ENCODE peak calls at places on chromosomes 11 and 22, in seven cellular contexts. Y is GDM1; K is HCT116; S is HFF-Myc; I is stimulated activated naive CD4-positive, alpha-beta T cell; B is activated naive CD8-positive, alpha-beta T cell treated with anti-CD3 and anti-CD28 coated beads, Interleukin-2, amount 50 U/mL, for 24 hours; C is NB4. R is an unnamed sample.

GRCh38 chr11:65305501-65306268 is 9.0 kb upstream of the CDC42EP2 start:
- DNase-seq in S (no peak), B (no peak), Y (no peak), C (no peak), K (no peak), I (no peak), R (no peak)

GRCh38 chr11:47714554-47715081 is 551 bp downstream of the AGBL2 start:
- DNase-seq in B (peak), I (no peak), Y (no peak), K (no peak), S (no peak), C (peak), R (no peak)

GRCh38 chr11:65498977-65499712 is at the start of gene MALAT1:
- DNase-seq in C (peak), I (peak), Y (peak), K (peak), S (peak), B (peak), R (no peak)

GRCh38 chr11:125950696-125951645 is 5.1 kb downstream of the VSIG10L2 start:
- DNase-seq in S (no peak), B (no peak), K (no peak), C (no peak), I (no peak), Y (no peak), R (no peak)

GRCh38 chr22:38318792-38319773 is 1.9 kb upstream of the CSNK1E start:
- DNase-seq in C (no peak), B (no peak), I (no peak), K (no peak), S (no peak), Y (no peak), R (no peak)

GRCh38 chr22:37230673-37231405 is 13.2 kb downstream of the RAC2 start:
- DNase-seq in S (no peak), C (no peak), K (no peak), Y (no peak), B (peak), I (peak), R (no peak)

GRCh38 chr11:68429661-68430060 is 30.9 kb upstream of the PPP6R3 start:
- DNase-seq in B (no peak), Y (no peak), K (no peak), C (no peak), I (no peak), S (no peak), R (no peak)

GRCh38 chr11:72227316-72228228 is 3.0 kb downstream of the INPPL1 start:
- DNase-seq in K (no peak), I (no peak), C (no peak), S (no peak), Y (no peak), B (no peak), R (no peak)

GRCh38 chr22:33867118-33867863 is 53.0 kb downstream of the LARGE1 start:
- DNase-seq in K (no peak), B (no peak), Y (no peak), S (no peak), C (peak), I (no peak), R (no peak)

GRCh38 chr22:23074451-23074850 is 4.1 kb downstream of the GNAZ start:
- DNase-seq in C (no peak), Y (no peak), S (no peak), I (no peak), B (no peak), K (no peak), R (no peak)

GRCh38 chr11:887589-887988 is 23.0 kb downstream of the CHID1 start:
- DNase-seq in K (no peak), I (no peak), B (no peak), C (no peak), S (no peak), Y (no peak), R (no peak)

R was measured in non-pigmented ciliary epithelial cell.